ENCODE peak calls at places on chromosomes 4 and X, in seven cellular contexts. T, Z, W, O, N, E and B are unnamed samples.

GRCh38 chr4:68951078-68951805 is at the start of gene UGT2A3:
- DNase-seq in Z (no peak), W (no peak), N (no peak), O (peak), E (no peak), T (no peak), B (peak)

GRCh38 chr4:38034986-38035882 is 75.0 kb downstream of the PTTG2 start:
- DNase-seq in W (no peak), T (peak), N (no peak), E (peak), Z (no peak), O (peak), B (peak)

GRCh38 chr4:71029504-71029903 is 36.1 kb downstream of the DCK start:
- DNase-seq in N (no peak), W (no peak), O (no peak), Z (no peak), E (no peak), T (no peak), B (no peak)

GRCh38 chr4:118765399-118765798 is 70.5 kb downstream of the SEC24D start:
- DNase-seq in N (no peak), W (no peak), Z (no peak), E (peak), O (peak), T (no peak), B (no peak)

GRCh38 chrX:20231598-20231997 is 35.1 kb downstream of the RPS6KA3 start:
- DNase-seq in N (no peak), O (no peak), T (no peak), E (no peak), Z (no peak), W (no peak), B (no peak)

GRCh38 chrX:7272301-7272700 is 124.3 kb upstream of the PUDP start:
- DNase-seq in N (no peak), W (no peak), O (no peak), T (no peak), E (no peak), Z (no peak), B (no peak)

GRCh38 chr4:146299605-146300004 is 85.3 kb downstream of the REELD1 start:
- DNase-seq in T (no peak), E (no peak), Z (no peak), N (no peak), O (no peak), W (no peak), B (no peak)

GRCh38 chrX:154372612-154373022 is 1.8 kb downstream of the FLNA start:
- DNase-seq in E (no peak), O (peak), T (no peak), W (peak), Z (no peak), N (no peak), B (peak)

GRCh38 chrX:132118361-132118760 is 9.5 kb downstream of the FRMD7 start:
- DNase-seq in O (no peak), T (no peak), Z (no peak), W (no peak), N (peak), E (no peak), B (no peak)

GRCh38 chr4:115763051-115763450 is 649.6 kb upstream of the NDST4 start:
- DNase-seq in O (no peak), T (no peak), W (no peak), E (no peak), Z (no peak), N (no peak), B (no peak)

GRCh38 chrX:17882680-17883079 is 21.6 kb upstream of the RAI2 start:
- DNase-seq in O (no peak), T (no peak), N (no peak), W (no peak), Z (no peak), E (no peak), B (no peak)

GRCh38 chr4:20348411-20348810 is 96.7 kb downstream of the SLIT2 start:
- DNase-seq in N (no peak), T (no peak), Z (no peak), W (no peak), O (no peak), E (no peak), B (no peak)

GRCh38 chr4:113013746-113014145 is 35.7 kb upstream of the ANK2 start:
- DNase-seq in T (no peak), Z (no peak), N (no peak), W (no peak), O (no peak), E (no peak), B (no peak)

GRCh38 chrX:19257001-19257400 is 86.7 kb upstream of the PDHA1 start:
- DNase-seq in N (no peak), E (no peak), T (no peak), Z (no peak), W (no peak), O (no peak), B (no peak)

GRCh38 chr4:6221296-6221850 is 21.0 kb upstream of the JAKMIP1 start:
- DNase-seq in N (no peak), E (no peak), W (no peak), T (no peak), O (no peak), Z (no peak), B (no peak)

GRCh38 chr4:10169839-10170387 is 53.3 kb upstream of the WDR1 start:
- DNase-seq in T (no peak), N (no peak), E (no peak), Z (no peak), O (no peak), W (no peak), B (no peak)

GRCh38 chr4:15729910-15730533 is 27.2 kb downstream of the BST1 start:
- DNase-seq in E (peak), T (no peak), W (peak), O (peak), N (no peak), Z (no peak), B (peak)

GRCh38 chrX:3166670-3167455 is 125.6 kb downstream of the ARSF start:
- DNase-seq in T (no peak), E (no peak), N (no peak), W (no peak), O (no peak), Z (no peak), B (no peak)